ENCODE peak calls at places on chromosomes 13 and 19, in seven cellular contexts. Y is stimulated activated CD8-positive, alpha-beta memory T cell treated with anti-CD3 and anti-CD28 coated beads, Interleukin-4, amount 100 ng/mL, for 4 hours; N is NCI-H748 treated with DMSO at 0.1 percent for 48 hours; R is CD14-positive monocyte; Z is activated T-helper 1 cell treated with anti-CD3 and anti-CD28 coated beads, Interleukin-12 subunit alpha, Interleukin-12 subunit beta, Interleukin-2, Interleukin-4 antibody, amounts not matched to agents 30 ng/mL and 10 ng/mL and 1 ng/mL, durations not matched to agents 14 hours and 24 hours and 36 hours; W is skeletal muscle cell; S is epithelial cell of esophagus. B is an unnamed sample.
A peak's percentile ranks its signal among the peaks of the same experiment; 100 is the strongest.

GRCh38 chr19:14561832-14562351 is 10.0 kb downstream of the NDUFB7 start:
- DNase-seq in Y (no peak), N (no peak), R (no peak), Z (no peak), W (no peak), S (peak; percentile 46), B (no peak)

GRCh38 chr13:74305876-74306275 is 171.7 kb upstream of the KLF12 start:
- DNase-seq in Y (no peak), N (peak; percentile 48), R (no peak), Z (no peak), W (no peak), S (peak; percentile 47), B (no peak)

GRCh38 chr13:47933688-47934011 is 67.4 kb downstream of the SUCLA2 start:
- DNase-seq in Y (no peak), N (no peak), R (no peak), Z (no peak), W (peak; percentile 30), S (peak; percentile 22), B (no peak)

GRCh38 chr19:2631213-2631821 is 71.2 kb downstream of the GNG7 start:
- DNase-seq in Y (no peak), N (no peak), R (no peak), Z (no peak), W (no peak), S (no peak), B (no peak)

GRCh38 chr19:31537136-31537535 is 187.9 kb upstream of the TSHZ3 start:
- DNase-seq in Y (no peak), N (no peak), R (no peak), Z (no peak), W (no peak), S (no peak), B (no peak)

GRCh38 chr13:39259371-39259770 is 221.1 kb downstream of the NHLRC3 start:
- DNase-seq in Y (no peak), N (no peak), R (no peak), Z (peak; percentile 9), W (no peak), S (no peak), B (no peak)

GRCh38 chr19:7522923-7523667 is 671 bp downstream of the MCOLN1 start:
- DNase-seq in Y (no peak), N (no peak), R (no peak), Z (no peak), W (no peak), S (peak; percentile 20), B (no peak)

GRCh38 chr13:37716395-37716794 is 117.8 kb upstream of the POSTN start:
- DNase-seq in Y (no peak), N (no peak), R (no peak), Z (no peak), W (no peak), S (no peak), B (no peak)

GRCh38 chr13:78806457-78806856 is 147.5 kb upstream of the OBI1 start:
- DNase-seq in Y (no peak), N (no peak), R (no peak), Z (no peak), W (no peak), S (peak; percentile 3), B (no peak)

GRCh38 chr13:112696001-112696868 is 6.4 kb downstream of the ATP11A start:
- DNase-seq in Y (no peak), N (no peak), R (no peak), Z (no peak), W (no peak), S (no peak), B (no peak)

GRCh38 chr13:44231786-44232516 is 141.7 kb upstream of the SERP2 start:
- DNase-seq in Y (no peak), N (no peak), R (no peak), Z (no peak), W (peak; percentile 95), S (peak; percentile 100), B (no peak)

GRCh38 chr13:106139407-106139806 is 396.1 kb downstream of the EFNB2 start:
- DNase-seq in Y (no peak), N (no peak), R (no peak), Z (no peak), W (no peak), S (no peak), B (no peak)

GRCh38 chr19:1269478-1270167 is 491 bp downstream of the CIRBP start:
- DNase-seq in Y (peak; percentile 71), N (no peak), R (peak; percentile 86), Z (peak; percentile 84), W (peak; percentile 67), S (peak; percentile 75), B (peak; percentile 84)

GRCh38 chr13:27472441-27472840 is 22.1 kb upstream of the MTIF3 start:
- DNase-seq in Y (no peak), N (no peak), R (no peak), Z (no peak), W (no peak), S (peak; percentile 44), B (no peak)

GRCh38 chr13:92745233-92745632 is 481.4 kb upstream of the GPC6 start:
- DNase-seq in Y (no peak), N (no peak), R (no peak), Z (no peak), W (no peak), S (peak; percentile 5), B (no peak)

GRCh38 chr13:110116072-110116487 is 190.9 kb downstream of the COL4A1 start:
- DNase-seq in Y (no peak), N (no peak), R (no peak), Z (peak; percentile 10), W (no peak), S (peak; percentile 80), B (peak; percentile 46)

GRCh38 chr13:73877399-73877798 is 256.8 kb downstream of the KLF12 start:
- DNase-seq in Y (no peak), N (no peak), R (no peak), Z (no peak), W (no peak), S (no peak), B (no peak)

GRCh38 chr13:31807090-31807541 is 67.8 kb downstream of the RXFP2 start:
- DNase-seq in Y (peak; percentile 1), N (no peak), R (no peak), Z (no peak), W (no peak), S (peak; percentile 24), B (peak; percentile 47)

GRCh38 chr19:48400018-48400742 is 6.7 kb downstream of the GRIN2D start:
- DNase-seq in Y (no peak), N (peak; percentile 50), R (no peak), Z (no peak), W (peak; percentile 48), S (peak; percentile 74), B (no peak)

GRCh38 chr19:4266253-4267000 is 12.6 kb upstream of the SHD start:
- DNase-seq in Y (no peak), N (no peak), R (no peak), Z (no peak), W (no peak), S (no peak), B (no peak)